ENCODE peak calls at places on chromosomes 3 and 15, in four cellular contexts. V, S, Y and I are unnamed samples.

GRCh38 chr3:41405466-41405865 is 206.2 kb downstream of the CTNNB1 start:
- DNase-seq in V (no peak), S (no peak), Y (no peak), I (no peak)

GRCh38 chr3:168096210-168096795 is 579 bp upstream of the GOLIM4 start:
- DNase-seq in V (peak), S (peak), Y (peak), I (no peak)

GRCh38 chr3:67692621-67693020 is 38.2 kb upstream of the SUCLG2 start:
- DNase-seq in Y (peak), V (no peak), S (no peak), I (no peak)

GRCh38 chr3:77038928-77039605 is 832 bp upstream of the ROBO2 start:
- DNase-seq in V (no peak), S (no peak), Y (no peak), I (no peak)

GRCh38 chr3:27521179-27521871 is 37.1 kb upstream of the SLC4A7 start:
- DNase-seq in Y (peak), S (no peak), V (no peak), I (no peak)

GRCh38 chr3:114449271-114450007 is 155.6 kb downstream of the TIGIT start:
- DNase-seq in S (no peak), V (no peak), Y (no peak), I (no peak)

GRCh38 chr3:146308682-146309081 is 57.8 kb upstream of the PLSCR4 start:
- DNase-seq in V (no peak), S (no peak), Y (no peak), I (no peak)

GRCh38 chr3:181354140-181354539 is 357.6 kb upstream of the SOX2 start:
- DNase-seq in S (no peak), V (no peak), Y (no peak), I (no peak)

GRCh38 chr3:141427764-141428163 is 59.1 kb upstream of the RASA2 start:
- DNase-seq in S (no peak), V (no peak), Y (no peak), I (no peak)

GRCh38 chr15:36601497-36601932 is 22.1 kb downstream of the CDIN1 start:
- DNase-seq in Y (no peak), V (no peak), S (no peak), I (no peak)

GRCh38 chr3:64872385-64872784 is 184.6 kb upstream of the ADAMTS9 start:
- DNase-seq in Y (no peak), V (no peak), S (no peak), I (no peak)

GRCh38 chr15:47917881-47918280 is 200.6 kb downstream of the SEMA6D start:
- DNase-seq in Y (no peak), V (no peak), S (no peak), I (no peak)

GRCh38 chr3:186004671-186005070 is 66.9 kb upstream of the TRA2B start:
- DNase-seq in Y (no peak), S (no peak), V (no peak), I (no peak)

GRCh38 chr3:149371001-149371722 is 6.3 kb downstream of the TM4SF1 start:
- DNase-seq in V (no peak), S (no peak), Y (peak), I (no peak)

GRCh38 chr3:131550562-131551188 is 47.9 kb upstream of the MRPL3 start:
- DNase-seq in S (no peak), V (no peak), Y (no peak), I (no peak)

GRCh38 chr3:195597848-195598247 is 14.1 kb upstream of the APOD start:
- DNase-seq in V (no peak), S (no peak), Y (no peak), I (no peak)

GRCh38 chr3:138348950-138349739 is 766 bp downstream of the MRAS start:
- DNase-seq in S (no peak), V (peak), Y (peak), I (peak)

GRCh38 chr3:127585163-127585812 is 5.2 kb downstream of the TPRA1 start:
- DNase-seq in Y (no peak), S (no peak), V (no peak), I (no peak)

GRCh38 chr3:60024400-60024799 is 974.6 kb upstream of the CFAP20DC start:
- DNase-seq in S (no peak), Y (no peak), V (no peak), I (no peak)

GRCh38 chr15:40845036-40845435 is 1.2 kb downstream of the SPINT1 start:
- DNase-seq in S (no peak), V (no peak), Y (no peak), I (no peak)

GRCh38 chr15:100759116-100759515 is 120.5 kb upstream of the ALDH1A3 start:
- DNase-seq in S (no peak), V (no peak), Y (no peak), I (no peak)

GRCh38 chr3:150890320-150890719 is 14.9 kb downstream of the MINDY4B start:
- DNase-seq in Y (no peak), V (no peak), S (no peak), I (no peak)

GRCh38 chr3:184227481-184227935 is 1.9 kb upstream of the VWA5B2 start:
- DNase-seq in V (peak), S (no peak), Y (peak), I (no peak)
- TF ChIP-seq CBX5 in V (no peak), S (no peak), Y (no peak), I (no peak)

GRCh38 chr3:101521251-101521701 is 8.3 kb upstream of the SENP7 start:
- DNase-seq in V (no peak), Y (no peak), S (no peak), I (no peak)
- TF ChIP-seq CBX5 in V (no peak), Y (no peak), S (no peak), I (no peak)

DNA sequence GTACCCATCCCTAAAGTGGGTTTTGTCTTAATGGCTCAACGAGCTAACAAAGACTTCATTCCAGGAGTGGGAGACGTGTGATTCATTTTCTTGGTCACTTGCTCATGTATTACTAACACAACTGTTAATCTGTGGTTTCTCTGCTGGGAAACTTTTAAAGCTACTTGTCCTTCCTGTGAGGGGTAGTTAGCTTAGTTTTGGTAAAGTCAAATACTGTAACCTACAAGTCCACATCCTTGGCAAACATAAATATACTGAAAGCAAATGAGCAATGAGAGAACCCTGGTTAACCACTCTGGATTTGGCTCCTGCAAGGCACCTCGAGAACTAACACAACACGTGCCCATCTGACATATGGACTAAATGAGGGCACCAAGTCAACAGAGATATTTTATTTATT is 19.9 kb downstream of the NOX5 start:
- DNase-seq in Y (no peak), V (no peak), S (no peak), I (no peak)
- TF ChIP-seq CBX5 in Y (no peak), V (no peak), S (no peak), I (no peak)

GRCh38 chr3:9930804-9931418 is 2.7 kb upstream of the CRELD1 start:
- DNase-seq in S (no peak), V (no peak), Y (peak), I (no peak)
- TF ChIP-seq CBX5 in S (no peak), V (no peak), Y (no peak), I (no peak)